ENCODE peak calls at places on chromosome 18, in six cellular contexts. One of them, this sample, is unnamed.
A peak's percentile ranks its signal among the peaks of the same experiment; 100 is the strongest.

GRCh38 chr18:23238651-23239349 is 103.5 kb downstream of the CABLES1 start:
- DNase-seq in foreskin fibroblast: no peak
- DNase-seq in EL: peak; percentile 78
- DNase-seq in activated CD4-positive, alpha-beta T cell treated with anti-CD3 and anti-CD28 coated beads, Interleukin-2, amount 50 U/mL, for 1 hour: no peak
- DNase-seq in adipocyte: no peak
- DNase-seq in GM19239: no peak
- DNase-seq in this sample: peak; percentile 36

GRCh38 chr18:48290162-48290926 is 118.8 kb downstream of the ZBTB7C start:
- DNase-seq in foreskin fibroblast: no peak
- DNase-seq in EL: no peak
- DNase-seq in activated CD4-positive, alpha-beta T cell treated with anti-CD3 and anti-CD28 coated beads, Interleukin-2, amount 50 U/mL, for 1 hour: no peak
- DNase-seq in adipocyte: no peak
- DNase-seq in GM19239: no peak
- DNase-seq in this sample: no peak

GRCh38 chr18:68935686-68936085 is 137.8 kb downstream of the CCDC102B start:
- DNase-seq in foreskin fibroblast: no peak
- DNase-seq in EL: no peak
- DNase-seq in activated CD4-positive, alpha-beta T cell treated with anti-CD3 and anti-CD28 coated beads, Interleukin-2, amount 50 U/mL, for 1 hour: no peak
- DNase-seq in adipocyte: no peak
- DNase-seq in GM19239: no peak
- DNase-seq in this sample: no peak

GRCh38 chr18:74446631-74447403 is 10.3 kb downstream of the DIPK1C start:
- DNase-seq in foreskin fibroblast: no peak
- DNase-seq in EL: no peak
- DNase-seq in activated CD4-positive, alpha-beta T cell treated with anti-CD3 and anti-CD28 coated beads, Interleukin-2, amount 50 U/mL, for 1 hour: no peak
- DNase-seq in adipocyte: no peak
- DNase-seq in GM19239: no peak
- DNase-seq in this sample: no peak

GRCh38 chr18:5628512-5629255 is 84.9 kb upstream of the EPB41L3 start:
- DNase-seq in foreskin fibroblast: no peak
- DNase-seq in EL: no peak
- DNase-seq in activated CD4-positive, alpha-beta T cell treated with anti-CD3 and anti-CD28 coated beads, Interleukin-2, amount 50 U/mL, for 1 hour: no peak
- DNase-seq in adipocyte: peak; percentile 57
- DNase-seq in GM19239: peak; percentile 22
- DNase-seq in this sample: peak; percentile 48

GRCh38 chr18:33983126-33983525 is 241.6 kb downstream of the NOL4 start:
- DNase-seq in foreskin fibroblast: no peak
- DNase-seq in EL: no peak
- DNase-seq in activated CD4-positive, alpha-beta T cell treated with anti-CD3 and anti-CD28 coated beads, Interleukin-2, amount 50 U/mL, for 1 hour: no peak
- DNase-seq in adipocyte: no peak
- DNase-seq in GM19239: no peak
- DNase-seq in this sample: no peak

GRCh38 chr18:71431689-71432088 is 1112.5 kb downstream of the CBLN2 start:
- DNase-seq in foreskin fibroblast: no peak
- DNase-seq in EL: no peak
- DNase-seq in activated CD4-positive, alpha-beta T cell treated with anti-CD3 and anti-CD28 coated beads, Interleukin-2, amount 50 U/mL, for 1 hour: no peak
- DNase-seq in adipocyte: no peak
- DNase-seq in GM19239: no peak
- DNase-seq in this sample: no peak

GRCh38 chr18:77132369-77133050 is at the start of gene MBP:
- DNase-seq in foreskin fibroblast: no peak
- DNase-seq in EL: no peak
- DNase-seq in activated CD4-positive, alpha-beta T cell treated with anti-CD3 and anti-CD28 coated beads, Interleukin-2, amount 50 U/mL, for 1 hour: peak; percentile 71
- DNase-seq in adipocyte: peak; percentile 27
- DNase-seq in GM19239: peak; percentile 71
- DNase-seq in this sample: no peak

GRCh38 chr18:63850010-63850409 is 37.5 kb upstream of the SERPINB2 start:
- DNase-seq in foreskin fibroblast: peak; percentile 61
- DNase-seq in EL: peak; percentile 70
- DNase-seq in activated CD4-positive, alpha-beta T cell treated with anti-CD3 and anti-CD28 coated beads, Interleukin-2, amount 50 U/mL, for 1 hour: no peak
- DNase-seq in adipocyte: peak; percentile 78
- DNase-seq in GM19239: no peak
- DNase-seq in this sample: no peak

GRCh38 chr18:57364460-57364859 is 12.1 kb downstream of the ST8SIA3 start:
- DNase-seq in foreskin fibroblast: no peak
- DNase-seq in EL: no peak
- DNase-seq in activated CD4-positive, alpha-beta T cell treated with anti-CD3 and anti-CD28 coated beads, Interleukin-2, amount 50 U/mL, for 1 hour: no peak
- DNase-seq in adipocyte: no peak
- DNase-seq in GM19239: no peak
- DNase-seq in this sample: no peak

GRCh38 chr18:47775961-47776360 is 154.5 kb downstream of the SMAD2 start:
- DNase-seq in foreskin fibroblast: no peak
- DNase-seq in EL: peak; percentile 38
- DNase-seq in activated CD4-positive, alpha-beta T cell treated with anti-CD3 and anti-CD28 coated beads, Interleukin-2, amount 50 U/mL, for 1 hour: no peak
- DNase-seq in adipocyte: peak; percentile 71
- DNase-seq in GM19239: no peak
- DNase-seq in this sample: no peak

GRCh38 chr18:26648509-26649192 is 100.3 kb upstream of the KCTD1 start:
- DNase-seq in foreskin fibroblast: no peak
- DNase-seq in EL: no peak
- DNase-seq in activated CD4-positive, alpha-beta T cell treated with anti-CD3 and anti-CD28 coated beads, Interleukin-2, amount 50 U/mL, for 1 hour: no peak
- DNase-seq in adipocyte: no peak
- DNase-seq in GM19239: no peak
- DNase-seq in this sample: no peak

This sample was measured in astrocyte of the spinal cord.